ENCODE peak calls at places on chromosomes 7 and 10, in six cellular contexts. N is SK-N-SH, B is H1, V is HepG2, C is GM12878, I is K562. S is an unnamed sample.

GRCh38 chr10:34723746-34724145 is 91.3 kb downstream of the PARD3 start:
- DNase-seq in C (no peak), N (peak), V (peak), B (no peak), I (no peak), S (no peak)

GRCh38 chr7:4792537-4793126 is 17.2 kb downstream of the AP5Z1 start:
- DNase-seq in B (no peak), C (no peak), N (no peak), I (no peak), V (no peak), S (no peak)

GRCh38 chr7:43625453-43625852 is 42.5 kb downstream of the STK17A start:
- DNase-seq in C (no peak), B (no peak), I (no peak), V (no peak), N (no peak), S (no peak)

GRCh38 chr10:93319855-93320254 is 162.3 kb downstream of the MYOF start:
- DNase-seq in C (no peak), V (no peak), B (no peak), I (no peak), N (peak), S (no peak)

GRCh38 chr7:1298938-1299885 is 66.5 kb downstream of the UNCX start:
- DNase-seq in I (no peak), N (peak), V (no peak), C (no peak), B (no peak), S (no peak)

GRCh38 chr7:128459394-128459878 is 3.8 kb downstream of the HILPDA start:
- DNase-seq in C (peak), N (peak), I (peak), V (peak), B (no peak), S (peak)

GRCh38 chr10:9437131-9437530 is 1382.6 kb downstream of the GATA3 start:
- DNase-seq in I (no peak), V (no peak), B (no peak), N (no peak), C (no peak), S (no peak)

GRCh38 chr10:11881028-11881476 is 57.9 kb downstream of the PROSER2 start:
- DNase-seq in I (no peak), C (no peak), B (no peak), N (no peak), V (no peak), S (no peak)

GRCh38 chr10:103254113-103254512 is 8.4 kb downstream of the RPEL1 start:
- DNase-seq in N (no peak), V (no peak), C (no peak), B (no peak), I (no peak), S (no peak)

GRCh38 chr10:29784175-29784773 is 149.5 kb upstream of the SVIL start:
- DNase-seq in V (peak), I (no peak), N (no peak), B (peak), C (no peak), S (peak)

GRCh38 chr7:101507791-101508252 is 121.3 kb downstream of the MYL10 start:
- DNase-seq in B (no peak), C (no peak), N (peak), V (peak), I (peak), S (peak)
- TF ChIP-seq CTCF in B (peak), C (peak), N (peak), V (peak), I (peak), S (peak)

DNA sequence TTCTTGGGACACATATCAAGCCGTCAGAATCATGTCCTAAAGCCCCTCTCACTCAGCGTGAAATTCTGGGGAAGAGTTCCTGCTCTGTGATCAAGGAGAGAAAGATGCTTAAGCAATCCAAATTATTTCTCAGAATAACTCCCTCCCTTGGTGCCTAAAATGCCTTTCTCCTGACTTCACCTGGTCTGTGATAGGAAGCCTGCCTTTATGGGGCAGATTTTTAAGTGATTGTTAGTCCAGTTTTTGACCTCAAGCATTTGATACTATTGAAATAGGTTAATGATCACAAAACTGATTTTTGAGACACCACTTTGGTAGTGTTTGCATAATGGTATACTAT is 76.4 kb upstream of the MAGI2 start:
- DNase-seq in C (no peak), I (no peak), B (no peak), V (no peak), N (no peak), S (no peak)
- TF ChIP-seq JUND in C (no peak), I (no peak), B (no peak), V (no peak), N (no peak), S (no peak)

GRCh38 chr7:45216622-45217165 is 59.1 kb downstream of the RAMP3 start:
- DNase-seq in C (no peak), V (no peak), N (no peak), B (no peak), I (no peak), S (no peak)

GRCh38 chr7:45216181-45216580 is 58.6 kb downstream of the RAMP3 start:
- DNase-seq in B (no peak), N (no peak), I (no peak), C (no peak), V (no peak), S (no peak)

GRCh38 chr7:45215611-45216062 is 58.0 kb downstream of the RAMP3 start:
- DNase-seq in C (no peak), N (peak), V (no peak), I (no peak), B (no peak), S (no peak)

GRCh38 chr7:45219130-45219529 is 61.5 kb downstream of the RAMP3 start:
- DNase-seq in N (peak), C (no peak), I (no peak), V (no peak), B (no peak), S (no peak)

DNA sequence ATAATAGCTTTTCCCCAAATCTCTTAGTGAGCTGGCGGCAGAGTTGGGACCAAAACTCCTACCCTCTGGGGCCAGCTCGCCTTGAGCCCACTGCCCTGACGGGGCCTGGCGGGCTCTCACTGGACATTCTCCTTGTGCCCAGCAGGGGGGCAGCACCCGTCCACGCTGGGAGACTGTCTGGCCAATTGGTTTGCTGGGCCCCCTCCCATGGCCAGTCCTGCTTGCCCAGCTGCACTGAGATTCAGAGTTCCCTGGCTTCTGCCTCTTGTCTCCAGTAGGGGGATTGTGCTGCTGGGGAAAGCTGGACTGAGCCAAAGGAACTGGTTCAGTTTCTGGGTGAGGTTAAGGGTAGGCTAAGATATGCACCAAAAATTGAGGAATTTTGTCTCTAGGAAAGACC is 59.8 kb downstream of the RAMP3 start:
- DNase-seq in B (no peak), V (peak), I (peak), N (peak), C (no peak), S (no peak)
- TF ChIP-seq CTCF in B (no peak), V (peak), I (peak), N (peak), C (peak), S (no peak)

DNA sequence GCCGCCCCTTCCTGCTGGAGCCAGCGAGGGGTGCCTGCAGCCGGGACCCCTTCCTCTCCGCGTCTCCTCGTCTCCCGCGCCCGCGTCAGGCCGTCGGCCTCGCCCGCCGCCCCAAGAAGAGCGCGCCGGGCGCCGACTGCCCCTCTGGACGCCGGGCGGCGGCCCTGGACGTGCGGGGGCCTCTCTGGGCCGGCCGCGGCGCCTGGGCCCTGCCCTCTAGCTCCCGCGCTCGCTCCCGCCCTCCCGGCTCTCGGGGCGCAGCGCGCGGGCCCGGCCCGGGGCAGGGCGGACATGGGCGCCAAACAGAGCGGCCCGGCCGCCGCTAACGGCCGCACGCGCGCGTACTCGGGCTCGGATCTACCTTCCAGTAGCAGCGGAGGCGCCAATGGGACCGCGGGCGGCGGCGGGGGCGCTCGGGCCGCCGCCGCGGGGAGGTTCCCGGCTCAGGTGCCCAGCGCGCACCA is 702 bp downstream of the ZNRF2 start:
- DNase-seq in B (no peak), V (no peak), N (peak), C (no peak), I (peak), S (no peak)
- TF ChIP-seq JUND in B (no peak), V (no peak), N (no peak), C (no peak), I (no peak), S (no peak)

DNA sequence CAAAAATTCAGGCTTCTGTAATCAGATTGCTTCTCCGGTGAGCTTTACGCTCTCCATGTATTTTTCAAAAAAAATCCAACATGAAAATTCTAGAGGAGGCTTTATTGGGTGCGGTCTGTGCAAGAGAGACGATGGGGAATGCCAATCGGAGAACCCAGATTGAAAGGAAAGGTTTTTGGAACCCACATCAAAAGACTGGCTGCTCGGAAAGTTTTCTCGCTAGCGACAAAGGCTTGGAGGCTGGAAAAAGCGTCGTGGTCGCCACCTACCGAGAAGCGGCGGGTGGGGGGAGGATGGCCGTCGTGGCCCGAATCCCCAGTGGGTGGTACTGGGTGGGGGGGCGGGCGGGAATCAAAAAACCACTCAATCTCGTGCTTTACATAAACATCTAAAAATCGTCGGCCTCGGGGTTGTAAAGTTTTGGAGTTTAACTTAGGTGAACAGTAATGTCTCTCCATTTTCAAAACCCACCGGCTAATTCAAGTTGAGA is 1.1 kb upstream of the GTF2I start:
- DNase-seq in I (peak), V (peak), C (no peak), N (peak), B (no peak), S (no peak)
- TF ChIP-seq CTCF in I (peak), V (peak), C (peak), N (no peak), B (no peak), S (no peak)

GRCh38 chr10:99292159-99292558 is 37.0 kb upstream of the CNNM1 start:
- DNase-seq in B (no peak), I (no peak), N (no peak), C (no peak), V (no peak), S (no peak)
- TF ChIP-seq JUND in B (no peak), I (no peak), N (no peak), C (no peak), V (no peak), S (no peak)

GRCh38 chr10:58590152-58590551 is 77.5 kb downstream of the BICC1 start:
- DNase-seq in C (no peak), V (no peak), N (peak), I (no peak), B (no peak), S (no peak)

GRCh38 chr10:58587676-58588075 is 75.0 kb downstream of the BICC1 start:
- DNase-seq in C (no peak), N (no peak), I (no peak), V (no peak), B (no peak), S (no peak)

GRCh38 chr10:58590924-58591323 is 78.3 kb downstream of the BICC1 start:
- DNase-seq in V (no peak), C (no peak), I (no peak), N (no peak), B (no peak), S (no peak)

GRCh38 chr10:58586282-58586681 is 73.6 kb downstream of the BICC1 start:
- DNase-seq in I (no peak), V (no peak), B (no peak), N (no peak), C (no peak), S (no peak)

GRCh38 chr10:58588673-58589265 is 76.1 kb downstream of the BICC1 start:
- DNase-seq in C (no peak), B (no peak), V (no peak), N (no peak), I (peak), S (no peak)
- TF ChIP-seq CTCF in C (no peak), B (peak), V (no peak), N (no peak), I (peak), S (no peak)